ENCODE peak calls at places on chromosome 14, in five cellular contexts. H is mucosa of descending colon, A is HTR-8/SVneo, Y is LoVo, E is AG09319. B is an unnamed sample.

GRCh38 chr14:105172476-105172875 is 3.9 kb upstream of the JAG2 start:
- DNase-seq in Y (no peak), H (no peak), A (no peak), E (no peak), B (no peak)

GRCh38 chr14:23930742-23931141 is 22.8 kb upstream of the DHRS4 start:
- DNase-seq in E (no peak), H (no peak), A (no peak), Y (no peak), B (no peak)

GRCh38 chr14:91315844-91316267 is 71.4 kb upstream of the GPR68 start:
- DNase-seq in H (peak; percentile 38), A (no peak), Y (no peak), E (no peak), B (no peak)

GRCh38 chr14:106436310-106436905 is 910.0 kb downstream of the TMEM121 start:
- DNase-seq in E (no peak), H (peak; percentile 20), Y (peak; percentile 56), A (no peak), B (no peak)

GRCh38 chr14:58395565-58395814 is 240 bp upstream of the TOMM20L start:
- DNase-seq in H (no peak), E (no peak), Y (no peak), A (peak; percentile 53), B (no peak)

GRCh38 chr14:105439710-105440553 is 20.3 kb downstream of the MTA1 start:
- DNase-seq in A (no peak), Y (no peak), H (no peak), E (no peak), B (no peak)

GRCh38 chr14:86357866-86358265 is 827.9 kb downstream of the FLRT2 start:
- DNase-seq in H (no peak), Y (no peak), A (no peak), E (no peak), B (no peak)

GRCh38 chr14:94471045-94471444 is 5.0 kb downstream of the SERPINA9 start:
- DNase-seq in A (no peak), Y (no peak), H (no peak), E (no peak), B (no peak)

GRCh38 chr14:73245401-73246325 is 8.4 kb downstream of the PAPLN start:
- DNase-seq in H (peak; percentile 41), E (no peak), Y (no peak), A (peak; percentile 84), B (no peak)

GRCh38 chr14:72169521-72169920 is 237.3 kb downstream of the RGS6 start:
- DNase-seq in A (no peak), Y (no peak), H (no peak), E (no peak), B (no peak)

GRCh38 chr14:50615056-50615455 is 53.0 kb downstream of the SAV1 start:
- DNase-seq in Y (no peak), E (no peak), A (no peak), H (no peak), B (no peak)

GRCh38 chr14:104694991-104695659 is 5.7 kb downstream of the INF2 start:
- DNase-seq in A (no peak), Y (no peak), H (no peak), E (no peak), B (no peak)

GRCh38 chr14:49720744-49721143 is 27.8 kb downstream of the KLHDC1 start:
- DNase-seq in Y (no peak), A (no peak), H (no peak), E (no peak), B (no peak)

GRCh38 chr14:100298551-100299237 is 7.5 kb downstream of the SLC25A29 start:
- DNase-seq in H (no peak), A (no peak), Y (no peak), E (no peak), B (no peak)

GRCh38 chr14:85594217-85594616 is 64.3 kb downstream of the FLRT2 start:
- DNase-seq in H (no peak), Y (no peak), E (no peak), A (no peak), B (no peak)

GRCh38 chr14:92450351-92451070 is 63.1 kb upstream of the RIN3 start:
- DNase-seq in H (no peak), A (no peak), E (no peak), Y (no peak), B (no peak)

GRCh38 chr14:36654185-36655053 is 7.2 kb upstream of the PAX9 start:
- DNase-seq in H (no peak), E (no peak), A (no peak), Y (no peak), B (no peak)

GRCh38 chr14:77320238-77320935 is at the start of gene POMT2:
- DNase-seq in E (peak; percentile 52), H (peak; percentile 94), Y (peak; percentile 92), A (peak; percentile 98), B (peak; percentile 55)

GRCh38 chr14:53929871-53930685 is 26.5 kb downstream of the BMP4 start:
- DNase-seq in A (no peak), Y (peak; percentile 71), E (no peak), H (peak; percentile 67), B (no peak)

GRCh38 chr14:77849711-77850110 is 49.8 kb downstream of the ADCK1 start:
- DNase-seq in A (no peak), E (no peak), Y (no peak), H (no peak), B (peak; percentile 30)

GRCh38 chr14:73242274-73242960 is 5.1 kb downstream of the PAPLN start:
- DNase-seq in H (no peak), E (no peak), Y (no peak), A (no peak), B (no peak)

GRCh38 chr14:104290058-104290667 is 151.8 kb downstream of the KIF26A start:
- DNase-seq in A (no peak), E (no peak), H (no peak), Y (no peak), B (no peak)

GRCh38 chr14:66628646-66629045 is 120.7 kb downstream of the GPHN start:
- DNase-seq in H (no peak), E (no peak), Y (no peak), A (no peak), B (no peak)

GRCh38 chr14:61525293-61526011 is 169.9 kb upstream of the HIF1A start:
- DNase-seq in E (no peak), A (peak; percentile 93), H (peak; percentile 47), Y (peak; percentile 41), B (peak; percentile 90)

GRCh38 chr14:103416916-103417315 is 31.7 kb downstream of the MARK3 start:
- DNase-seq in Y (no peak), H (no peak), E (no peak), A (no peak), B (no peak)

GRCh38 chr14:70741482-70741881 is 67.8 kb downstream of the MAP3K9 start:
- DNase-seq in Y (no peak), H (no peak), E (no peak), A (no peak), B (no peak)

GRCh38 chr14:80213602-80214001 is 2.3 kb upstream of the DIO2 start:
- DNase-seq in A (peak; percentile 41), H (peak; percentile 36), Y (peak; percentile 43), E (peak; percentile 60), B (no peak)

GRCh38 chr14:43413094-43413493 is 1094.0 kb downstream of the FSCB start:
- DNase-seq in Y (no peak), H (no peak), A (no peak), E (no peak), B (no peak)

GRCh38 chr14:53226553-53226952 is 73.4 kb upstream of the DDHD1 start:
- DNase-seq in H (no peak), Y (no peak), A (no peak), E (no peak), B (no peak)

GRCh38 chr14:80100681-80101080 is 110.6 kb downstream of the DIO2 start:
- DNase-seq in Y (no peak), E (no peak), H (no peak), A (no peak), B (no peak)

B was measured in retinal pigment epithelial cell.